ENCODE peak calls at places on chromosomes 6 and 20, in nine cellular contexts. D is SK-N-SH, J is aorta, P is mesendoderm, A is ovary, Y is GM06990, G is brain microvascular endothelial cell, Z is right lobe of liver, F is IMR-90. U is an unnamed sample. For H3K36me3, the result is how much of the 10 kb centered on the place peaks cover.

GRCh38 chr6:137488736-137489409 is 5.3 kb downstream of the OLIG3 start:
- DNase-seq in D (peak), J (no peak), P (peak), A (no peak), Y (no peak), G (no peak), Z (no peak), F (no peak), U (peak)

GRCh38 chr6:125142614-125143013 is 11.0 kb upstream of the TPD52L1 start:
- DNase-seq in D (no peak), J (no peak), P (no peak), A (no peak), Y (no peak), G (no peak), Z (no peak), F (peak), U (no peak)

GRCh38 chr6:110566346-110567125 is 90.1 kb upstream of the SLC22A16 start:
- DNase-seq in D (no peak), J (no peak), P (no peak), A (no peak), Y (no peak), G (no peak), Z (peak), F (peak), U (no peak)

GRCh38 chr6:35052694-35053565 is 88.2 kb downstream of the TCP11 start:
- DNase-seq in D (no peak), J (peak), P (no peak), A (peak), Y (no peak), G (no peak), Z (no peak), F (peak), U (peak)

GRCh38 chr6:37784585-37784967 is 35.0 kb upstream of the ZFAND3 start:
- DNase-seq in D (peak), J (no peak), P (peak), A (peak), Y (no peak), G (no peak), Z (no peak), F (no peak), U (peak)

GRCh38 chr6:157535354-157536217 is 154.6 kb downstream of the ZDHHC14 start:
- DNase-seq in D (no peak), J (no peak), P (no peak), A (no peak), Y (peak), G (peak), Z (no peak), F (peak), U (no peak)

GRCh38 chr20:44624152-44624551 is 27.3 kb downstream of the ADA start:
- DNase-seq in D (no peak), J (no peak), P (no peak), A (no peak), Y (no peak), G (no peak), Z (no peak), F (no peak), U (no peak)

GRCh38 chr6:144335315-144335861 is 50.3 kb downstream of the UTRN start:
- DNase-seq in D (no peak), J (no peak), P (no peak), A (no peak), Y (no peak), G (no peak), Z (no peak), F (no peak), U (no peak)

GRCh38 chr6:163579111-163579879 is 164.8 kb downstream of the QKI start:
- DNase-seq in D (no peak), J (no peak), P (peak), A (no peak), Y (no peak), G (no peak), Z (no peak), F (no peak), U (no peak)

GRCh38 chr6:148700713-148701392 is 46.0 kb upstream of the UST start:
- DNase-seq in D (no peak), J (no peak), P (peak), A (peak), Y (no peak), G (peak), Z (no peak), F (peak), U (peak)

GRCh38 chr6:21781075-21781474 is 187.5 kb downstream of the SOX4 start:
- DNase-seq in D (peak), J (no peak), P (peak), A (no peak), Y (no peak), G (no peak), Z (no peak), F (no peak), U (no peak)

GRCh38 chr6:31203345-31203979 is 33.0 kb upstream of the POU5F1 start:
- DNase-seq in D (no peak), J (no peak), P (peak), A (no peak), Y (peak), G (peak), Z (no peak), F (peak), U (no peak)

GRCh38 chr6:127207591-127208120 is 59.0 kb upstream of the RNF146 start:
- DNase-seq in D (no peak), J (no peak), P (no peak), A (no peak), Y (no peak), G (peak), Z (no peak), F (peak), U (no peak)

GRCh38 chr6:54730767-54731665 is 115.6 kb upstream of the FAM83B start:
- DNase-seq in D (no peak), J (no peak), P (no peak), A (no peak), Y (no peak), G (no peak), Z (no peak), F (no peak), U (no peak)

GRCh38 chr20:2599265-2600060 is 53.0 kb upstream of the NOP56 start:
- DNase-seq in D (no peak), J (no peak), P (peak), A (no peak), Y (no peak), G (no peak), Z (no peak), F (no peak), U (peak)

GRCh38 chr6:105786890-105787655 is 299.1 kb upstream of the PRDM1 start:
- DNase-seq in D (no peak), J (no peak), P (no peak), A (no peak), Y (peak), G (no peak), Z (no peak), F (no peak), U (no peak)

GRCh38 chr20:47727909-47728361 is 57.3 kb downstream of the SULF2 start:
- DNase-seq in D (no peak), J (no peak), P (no peak), A (no peak), Y (no peak), G (no peak), Z (no peak), F (no peak), U (no peak)

GRCh38 chr6:34466242-34467185 is 638 bp downstream of the PACSIN1 start:
- DNase-seq in D (no peak), J (no peak), P (no peak), A (no peak), Y (no peak), G (no peak), Z (no peak), F (no peak), U (peak)

GRCh38 chr6:72619883-72620696 is 1.8 kb upstream of the KCNQ5 start:
- DNase-seq in D (peak), J (peak), P (peak), A (peak), Y (peak), G (peak), Z (peak), F (peak), U (peak)

GRCh38 chr20:16566080-16566479 is 7.2 kb downstream of the KIF16B start:
- DNase-seq in D (no peak), J (no peak), P (no peak), A (no peak), Y (no peak), G (no peak), Z (no peak), F (no peak), U (no peak)

GRCh38 chr6:148521158-148521557 is 178.5 kb downstream of the SASH1 start:
- DNase-seq in D (no peak), J (no peak), P (no peak), A (no peak), Y (no peak), G (no peak), Z (no peak), F (no peak), U (no peak)

GRCh38 chr20:48804300-48804980 is 23.4 kb downstream of the PREX1 start:
- DNase-seq in D (no peak), J (no peak), P (no peak), A (no peak), Y (no peak), G (no peak), Z (no peak), F (no peak), U (no peak)

GRCh38 chr20:48800227-48800626 is 27.6 kb downstream of the PREX1 start:
- DNase-seq in D (peak), J (no peak), P (no peak), A (no peak), Y (no peak), G (no peak), Z (no peak), F (no peak), U (no peak)

GRCh38 chr20:48803522-48804053 is 24.2 kb downstream of the PREX1 start:
- DNase-seq in D (no peak), J (no peak), P (no peak), A (no peak), Y (no peak), G (no peak), Z (no peak), F (no peak), U (no peak)

GRCh38 chr20:48801197-48801596 is 26.6 kb downstream of the PREX1 start:
- DNase-seq in D (no peak), J (no peak), P (no peak), A (no peak), Y (no peak), G (no peak), Z (no peak), F (no peak), U (no peak)

GRCh38 chr20:48802216-48802615 is 25.6 kb downstream of the PREX1 start:
- DNase-seq in D (no peak), J (no peak), P (no peak), A (no peak), Y (no peak), G (no peak), Z (no peak), F (no peak), U (no peak)
- H3K4me3 ChIP-seq in D (no peak), J (no peak), P (no peak), A (no peak), Y (no peak), G (no peak), Z (no peak), F (no peak), U (no peak)

GRCh38 chr6:42933195-42933594 is 3.9 kb downstream of the CNPY3 start:
- DNase-seq in D (no peak), J (no peak), P (no peak), A (no peak), Y (no peak), G (no peak), Z (no peak), F (no peak), U (no peak)
- H3K36me3 ChIP-seq in D (under half), J (under half), P (under half), A (under half), Y (under half), G (under half), Z (under half), F (under half), U (under half)

GRCh38 chr20:57629976-57630525 is 9.8 kb upstream of the ZBP1 start:
- DNase-seq in D (no peak), J (no peak), P (no peak), A (no peak), Y (no peak), G (no peak), Z (no peak), F (no peak), U (no peak)

GRCh38 chr20:57625978-57626377 is 5.8 kb upstream of the ZBP1 start:
- DNase-seq in D (no peak), J (no peak), P (no peak), A (no peak), Y (no peak), G (no peak), Z (no peak), F (no peak), U (no peak)

GRCh38 chr20:57625181-57625958 is 5.1 kb upstream of the ZBP1 start:
- DNase-seq in D (no peak), J (peak), P (no peak), A (no peak), Y (no peak), G (no peak), Z (no peak), F (no peak), U (no peak)

GRCh38 chr20:57627339-57627738 is 7.1 kb upstream of the ZBP1 start:
- DNase-seq in D (no peak), J (no peak), P (no peak), A (no peak), Y (no peak), G (no peak), Z (no peak), F (no peak), U (no peak)

DNA sequence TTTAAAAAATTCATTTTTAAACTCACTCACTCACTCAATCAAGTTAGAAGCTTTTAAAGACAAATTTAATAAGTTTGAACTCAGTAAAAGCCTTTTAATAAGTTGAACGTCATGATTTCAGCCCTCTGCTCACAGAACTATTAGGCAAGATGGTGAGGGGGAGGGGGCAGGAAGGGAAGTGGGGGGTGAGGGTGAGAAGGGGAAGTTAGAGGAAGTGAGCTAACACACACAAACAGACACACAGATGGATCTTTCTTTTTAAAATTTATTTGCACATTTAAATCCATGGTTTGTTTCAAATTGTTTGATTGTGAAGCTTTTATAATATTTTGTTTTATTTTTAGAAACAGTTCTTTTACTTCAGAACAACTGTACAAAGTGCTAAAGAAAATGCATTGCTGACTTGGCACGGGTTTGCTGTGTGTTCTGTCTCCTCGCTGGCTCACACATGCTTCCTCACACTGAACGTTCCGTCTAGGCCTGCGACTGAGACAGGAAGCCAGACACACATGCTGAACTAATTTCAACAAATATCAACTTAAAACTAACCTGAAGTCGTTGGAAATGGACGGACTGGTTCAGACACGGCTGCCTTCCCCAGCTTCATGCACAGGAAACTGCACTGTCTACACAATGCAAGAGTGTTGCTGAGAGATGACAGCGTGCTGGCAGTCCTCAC is 7.9 kb upstream of the ZBP1 start:
- DNase-seq in D (no peak), J (peak), P (no peak), A (peak), Y (no peak), G (peak), Z (no peak), F (peak), U (no peak)
- H3K4me3 ChIP-seq in D (no peak), J (no peak), P (no peak), A (no peak), Y (no peak), G (no peak), Z (no peak), F (no peak), U (no peak)

GRCh38 chr6:16746812-16747211 is 14.4 kb downstream of the ATXN1 start:
- DNase-seq in D (no peak), J (no peak), P (no peak), A (no peak), Y (no peak), G (no peak), Z (no peak), F (no peak), U (no peak)
- H3K36me3 ChIP-seq in D (under half), J (under half), P (under half), A (under half), Y (under half), G (under half), Z (under half), F (under half), U (under half)